ENCODE peak calls at places on chromosome 1, in seven cellular contexts. One of them, this sample, is unnamed.

GRCh38 chr1:19179597-19180271 is 30.3 kb downstream of the UBR4 start:
- DNase-seq in germinal center: no peak
- DNase-seq in GM12865: peak
- DNase-seq in stromal cell of bone marrow: no peak
- DNase-seq in foreskin fibroblast: peak
- DNase-seq in fibroblast of the conjunctiva: peak
- DNase-seq in anterior cingulate cortex: no peak
- DNase-seq in this sample: no peak

GRCh38 chr1:72060466-72060865 is 221.9 kb downstream of the NEGR1 start:
- DNase-seq in germinal center: no peak
- DNase-seq in GM12865: no peak
- DNase-seq in stromal cell of bone marrow: no peak
- DNase-seq in foreskin fibroblast: no peak
- DNase-seq in fibroblast of the conjunctiva: no peak
- DNase-seq in anterior cingulate cortex: no peak
- DNase-seq in this sample: no peak

GRCh38 chr1:73781257-73781656 is 416.7 kb downstream of the LRRIQ3 start:
- DNase-seq in germinal center: no peak
- DNase-seq in GM12865: no peak
- DNase-seq in stromal cell of bone marrow: no peak
- DNase-seq in foreskin fibroblast: no peak
- DNase-seq in fibroblast of the conjunctiva: no peak
- DNase-seq in anterior cingulate cortex: no peak
- DNase-seq in this sample: no peak

GRCh38 chr1:21896652-21897532 is 40.2 kb downstream of the HSPG2 start:
- DNase-seq in germinal center: no peak
- DNase-seq in GM12865: no peak
- DNase-seq in stromal cell of bone marrow: no peak
- DNase-seq in foreskin fibroblast: peak
- DNase-seq in fibroblast of the conjunctiva: no peak
- DNase-seq in anterior cingulate cortex: no peak
- DNase-seq in this sample: no peak

GRCh38 chr1:178575611-178576331 is 62.9 kb downstream of the TEX35 start:
- DNase-seq in germinal center: peak
- DNase-seq in GM12865: no peak
- DNase-seq in stromal cell of bone marrow: no peak
- DNase-seq in foreskin fibroblast: peak
- DNase-seq in fibroblast of the conjunctiva: no peak
- DNase-seq in anterior cingulate cortex: no peak
- DNase-seq in this sample: no peak

GRCh38 chr1:11561740-11562139 is 82.8 kb downstream of the DISP3 start:
- DNase-seq in germinal center: no peak
- DNase-seq in GM12865: no peak
- DNase-seq in stromal cell of bone marrow: no peak
- DNase-seq in foreskin fibroblast: no peak
- DNase-seq in fibroblast of the conjunctiva: no peak
- DNase-seq in anterior cingulate cortex: no peak
- DNase-seq in this sample: no peak

GRCh38 chr1:10866314-10867091 is 70.1 kb upstream of the CASZ1 start:
- DNase-seq in germinal center: no peak
- DNase-seq in GM12865: peak
- DNase-seq in stromal cell of bone marrow: no peak
- DNase-seq in foreskin fibroblast: peak
- DNase-seq in fibroblast of the conjunctiva: no peak
- DNase-seq in anterior cingulate cortex: no peak
- DNase-seq in this sample: no peak

GRCh38 chr1:28249013-28249870 is 10.1 kb upstream of the SESN2 start:
- DNase-seq in germinal center: peak
- DNase-seq in GM12865: peak
- DNase-seq in stromal cell of bone marrow: no peak
- DNase-seq in foreskin fibroblast: peak
- DNase-seq in fibroblast of the conjunctiva: peak
- DNase-seq in anterior cingulate cortex: no peak
- DNase-seq in this sample: no peak

GRCh38 chr1:62093261-62093660 is 101.4 kb upstream of the L1TD1 start:
- DNase-seq in germinal center: no peak
- DNase-seq in GM12865: no peak
- DNase-seq in stromal cell of bone marrow: no peak
- DNase-seq in foreskin fibroblast: no peak
- DNase-seq in fibroblast of the conjunctiva: no peak
- DNase-seq in anterior cingulate cortex: no peak
- DNase-seq in this sample: no peak

GRCh38 chr1:226677121-226678020 is 61.7 kb downstream of the ITPKB start:
- DNase-seq in germinal center: peak
- DNase-seq in GM12865: peak
- DNase-seq in stromal cell of bone marrow: peak
- DNase-seq in foreskin fibroblast: peak
- DNase-seq in fibroblast of the conjunctiva: peak
- DNase-seq in anterior cingulate cortex: peak
- DNase-seq in this sample: peak